ENCODE peak calls at places on chromosomes 2 and 18, in eight cellular contexts. U is CD8-positive, alpha-beta T cell; Q is neural progenitor cell; H is Peyer's patch; E is heart right ventricle; V is HL-60; P is transverse colon; A is AG10803. G is an unnamed sample.

GRCh38 chr18:52426041-52426440 is 86.0 kb downstream of the DCC start:
- DNase-seq in P (no peak), E (no peak), U (no peak), Q (no peak), A (no peak), H (no peak), V (no peak), G (no peak)

GRCh38 chr2:181190711-181191110 is 210.3 kb downstream of the UBE2E3 start:
- DNase-seq in Q (peak; percentile 13), P (no peak), A (peak; percentile 70), U (no peak), H (no peak), V (no peak), E (no peak), G (no peak)

GRCh38 chr2:121625953-121626352 is 23.3 kb downstream of the CLASP1 start:
- DNase-seq in P (no peak), E (no peak), Q (no peak), V (no peak), A (no peak), H (no peak), U (no peak), G (no peak)

GRCh38 chr2:159156834-159157233 is 129.7 kb downstream of the WDSUB1 start:
- DNase-seq in U (no peak), E (no peak), V (no peak), Q (no peak), H (no peak), A (no peak), P (no peak), G (no peak)

GRCh38 chr18:55327454-55327853 is 260.5 kb downstream of the TCF4 start:
- DNase-seq in H (no peak), P (no peak), U (no peak), A (no peak), Q (no peak), V (no peak), E (no peak), G (no peak)

GRCh38 chr2:196174424-196174823 is 3.0 kb upstream of the STK17B start:
- DNase-seq in P (no peak), Q (no peak), A (no peak), H (no peak), U (no peak), E (no peak), V (no peak), G (no peak)

GRCh38 chr2:126933707-126934106 is 35.0 kb downstream of the TEX51 start:
- DNase-seq in E (no peak), A (no peak), Q (no peak), H (no peak), V (no peak), U (no peak), P (no peak), G (no peak)

GRCh38 chr18:42801706-42802105 is 313.8 kb downstream of the RIT2 start:
- DNase-seq in E (no peak), H (no peak), U (no peak), Q (no peak), P (no peak), V (no peak), A (peak; percentile 44), G (no peak)

GRCh38 chr2:79512442-79513401 is at the start of gene CTNNA2:
- DNase-seq in A (peak; percentile 3), V (no peak), E (peak; percentile 3), H (peak; percentile 58), U (no peak), Q (peak; percentile 98), P (peak; percentile 16), G (no peak)

GRCh38 chr2:59019551-59020164 is 778.5 kb upstream of the FANCL start:
- DNase-seq in U (no peak), Q (no peak), E (no peak), P (no peak), H (no peak), A (no peak), V (no peak), G (no peak)

GRCh38 chr2:27075219-27075871 is 3.1 kb upstream of the EMILIN1 start:
- DNase-seq in V (no peak), P (peak; percentile 71), A (no peak), U (no peak), Q (no peak), H (no peak), E (peak; percentile 48), G (no peak)

GRCh38 chr2:172329404-172330059 is 97.9 kb upstream of the ITGA6 start:
- DNase-seq in V (no peak), A (no peak), Q (no peak), U (no peak), E (peak; percentile 77), P (peak; percentile 68), H (peak; percentile 77), G (no peak)

GRCh38 chr18:32980896-32981295 is 208.1 kb upstream of the KLHL14 start:
- DNase-seq in U (no peak), A (no peak), Q (no peak), P (no peak), V (no peak), H (no peak), E (no peak), G (no peak)

GRCh38 chr2:218733615-218734021 is 23.0 kb downstream of the TTLL4 start:
- DNase-seq in U (no peak), V (peak; percentile 93), A (peak; percentile 85), P (peak; percentile 12), Q (no peak), E (no peak), H (no peak), G (peak; percentile 57)

GRCh38 chr2:187360286-187360685 is 87.8 kb downstream of the CALCRL start:
- DNase-seq in V (no peak), P (no peak), E (no peak), U (no peak), Q (no peak), H (no peak), A (no peak), G (no peak)

GRCh38 chr2:171669121-171669520 is 18.1 kb upstream of the DYNC1I2 start:
- DNase-seq in E (no peak), Q (no peak), V (no peak), H (no peak), P (no peak), A (no peak), U (no peak), G (no peak)

GRCh38 chr2:73832905-73833304 is 4.1 kb downstream of the STAMBP start:
- DNase-seq in H (no peak), V (no peak), A (no peak), E (no peak), U (no peak), Q (no peak), P (no peak), G (no peak)

GRCh38 chr2:8488001-8488738 is 193.7 kb upstream of the ID2 start:
- DNase-seq in Q (peak; percentile 36), A (no peak), P (no peak), V (no peak), U (peak; percentile 41), H (no peak), E (no peak), G (no peak)

GRCh38 chr2:118490323-118490722 is 357.1 kb downstream of the EN1 start:
- DNase-seq in U (no peak), E (no peak), V (no peak), H (no peak), A (no peak), P (no peak), Q (no peak), G (no peak)

GRCh38 chr18:10017048-10017447 is 103.2 kb downstream of the VAPA start:
- DNase-seq in Q (no peak), A (peak; percentile 32), P (no peak), V (no peak), H (no peak), E (no peak), U (no peak), G (no peak)

GRCh38 chr2:44722002-44722625 is 219.4 kb upstream of the SIX3 start:
- DNase-seq in V (no peak), H (no peak), E (no peak), P (no peak), U (no peak), A (no peak), Q (no peak), G (no peak)

GRCh38 chr2:143803936-143804335 is 674.7 kb downstream of the ARHGAP15 start:
- DNase-seq in V (no peak), U (no peak), P (no peak), H (no peak), Q (no peak), A (no peak), E (no peak), G (no peak)

GRCh38 chr2:30252723-30253688 is 21.7 kb downstream of the LBH start:
- DNase-seq in Q (no peak), H (peak; percentile 64), V (no peak), P (peak; percentile 26), U (no peak), A (peak; percentile 65), E (peak; percentile 64), G (peak; percentile 82)

GRCh38 chr2:36965196-36965595 is 1.1 kb downstream of the STRN start:
- DNase-seq in A (no peak), H (no peak), Q (no peak), P (no peak), V (no peak), U (no peak), E (no peak), G (no peak)
- H3K4me3 ChIP-seq in A (peak overlapping the region; percentile 85), H (peak overlapping the region; percentile 85), Q (peak overlapping the region; percentile 97), P (peak overlapping the region; percentile 88), V (peak overlapping the region; percentile 67), U (peak overlapping the region; percentile 69), E (peak overlapping the region; percentile 26), G (peak overlapping the region; percentile 82)

DNA sequence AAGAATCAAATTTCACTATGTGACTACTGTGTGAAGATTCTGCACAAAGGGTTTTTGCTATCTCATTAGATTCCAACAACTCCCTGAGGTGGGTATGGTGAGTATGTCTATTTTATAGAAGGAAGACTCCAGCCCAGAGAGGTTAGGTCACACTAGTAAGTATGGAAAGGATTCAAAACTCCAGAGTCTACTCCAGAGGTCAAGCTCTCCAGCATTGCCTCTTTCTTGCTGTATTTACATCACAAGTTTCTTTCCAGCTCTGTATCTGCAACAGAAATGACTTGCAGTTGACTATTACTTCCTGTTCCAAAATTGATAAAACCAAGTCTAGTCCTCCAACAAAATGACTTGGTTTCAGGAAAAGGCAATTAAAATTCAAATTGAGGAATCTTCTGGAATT is 2.1 kb downstream of the COL4A4 start:
- DNase-seq in A (no peak), V (no peak), H (no peak), P (no peak), E (no peak), Q (no peak), U (no peak), G (no peak)
- TF ChIP-seq CTCF in A (no peak), V (no peak), H (no peak), P (no peak), E (no peak), Q (no peak), U (no peak), G (no peak)

DNA sequence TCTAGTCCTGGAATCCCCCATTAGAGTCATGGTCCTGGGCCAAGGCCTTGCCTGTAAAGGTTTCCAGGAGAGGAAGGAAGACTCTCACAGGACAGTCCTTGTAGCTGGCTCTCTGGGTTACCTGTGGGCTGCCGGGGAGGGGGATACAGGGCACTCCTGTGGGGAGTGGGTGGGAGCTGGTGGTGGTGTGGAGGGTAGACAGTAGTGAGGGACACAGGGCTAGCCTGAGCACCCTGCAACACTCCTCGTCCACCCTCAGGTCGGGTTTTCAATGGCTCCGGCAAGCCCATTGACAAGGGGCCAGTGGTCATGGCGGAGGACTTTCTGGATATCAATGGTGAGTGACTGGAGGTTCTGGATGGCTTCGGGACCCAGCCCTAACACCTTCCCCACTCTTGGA is 19.7 kb upstream of the ANKRD53 start:
- DNase-seq in H (no peak), U (no peak), A (no peak), P (no peak), Q (no peak), V (no peak), E (no peak), G (no peak)
- H3K4me3 ChIP-seq in H (no peak overlapping the region), U (no peak overlapping the region), A (no peak overlapping the region), P (no peak overlapping the region), Q (no peak overlapping the region), V (no peak overlapping the region), E (no peak overlapping the region), G (no peak overlapping the region)

GRCh38 chr2:238754259-238754658 is 93.6 kb upstream of the TWIST2 start:
- DNase-seq in Q (no peak), V (no peak), P (no peak), E (no peak), H (no peak), A (no peak), U (no peak), G (no peak)
- TF ChIP-seq CTCF in Q (peak; percentile 33), V (no peak), P (no peak), E (no peak), H (no peak), A (peak; percentile 30), U (no peak), G (peak; percentile 20)